ENCODE peak calls at places on chromosomes 5 and 9, in four cellular contexts. One of them, this sample, is unnamed. For H3K4me1 and H3K36me3, the result is how much of the 10 kb centered on the place peaks cover.

GRCh38 chr9:98007251-98007928 is 24.2 kb downstream of the ANP32B start:
- DNase-seq in astrocyte: no peak
- DNase-seq in PC-3: peak
- DNase-seq in mammary epithelial cell: peak
- DNase-seq in this sample: no peak

GRCh38 chr5:35083150-35083549 is 35.4 kb upstream of the AGXT2 start:
- DNase-seq in mammary epithelial cell: no peak
- DNase-seq in astrocyte: no peak
- DNase-seq in PC-3: no peak
- DNase-seq in this sample: no peak

GRCh38 chr9:128026255-128027165 is 40.6 kb downstream of the NAIF1 start:
- DNase-seq in astrocyte: no peak
- DNase-seq in PC-3: no peak
- DNase-seq in mammary epithelial cell: peak
- DNase-seq in this sample: peak

GRCh38 chr5:13574634-13575033 is 369.9 kb downstream of the DNAH5 start:
- DNase-seq in PC-3: no peak
- DNase-seq in astrocyte: peak
- DNase-seq in mammary epithelial cell: no peak
- DNase-seq in this sample: no peak

GRCh38 chr9:136172412-136173079 is 32.4 kb downstream of the LHX3 start:
- DNase-seq in mammary epithelial cell: no peak
- DNase-seq in astrocyte: no peak
- DNase-seq in PC-3: no peak
- DNase-seq in this sample: no peak

GRCh38 chr5:2686296-2686695 is 65.2 kb downstream of the IRX2 start:
- DNase-seq in PC-3: no peak
- DNase-seq in mammary epithelial cell: peak
- DNase-seq in astrocyte: peak
- DNase-seq in this sample: no peak

GRCh38 chr5:88236866-88237642 is 31.6 kb downstream of the TMEM161B start:
- DNase-seq in mammary epithelial cell: peak
- DNase-seq in PC-3: peak
- DNase-seq in astrocyte: peak
- DNase-seq in this sample: no peak

GRCh38 chr5:129096382-129096991 is 1.9 kb downstream of the ISOC1 start:
- DNase-seq in astrocyte: no peak
- DNase-seq in PC-3: peak
- DNase-seq in mammary epithelial cell: no peak
- DNase-seq in this sample: no peak

GRCh38 chr5:173733065-173733824 is 116.8 kb upstream of the BOD1 start:
- DNase-seq in astrocyte: no peak
- DNase-seq in PC-3: no peak
- DNase-seq in mammary epithelial cell: no peak
- DNase-seq in this sample: no peak

GRCh38 chr9:115118471-115119156 is 657 bp upstream of the TNC start:
- DNase-seq in PC-3: peak
- DNase-seq in mammary epithelial cell: peak
- DNase-seq in astrocyte: peak
- DNase-seq in this sample: no peak

GRCh38 chr5:150781706-150782614 is 3.4 kb downstream of the SMIM3 start:
- DNase-seq in astrocyte: peak
- DNase-seq in mammary epithelial cell: peak
- DNase-seq in PC-3: peak
- DNase-seq in this sample: peak

GRCh38 chr9:124256517-124257069 is 1.2 kb upstream of the NEK6 start:
- DNase-seq in PC-3: peak
- DNase-seq in astrocyte: peak
- DNase-seq in mammary epithelial cell: peak
- DNase-seq in this sample: no peak

GRCh38 chr9:137545123-137545522 is 5.1 kb downstream of the PNPLA7 start:
- DNase-seq in PC-3: no peak
- DNase-seq in mammary epithelial cell: no peak
- DNase-seq in astrocyte: no peak
- DNase-seq in this sample: peak

GRCh38 chr9:78167356-78167755 is 68.5 kb upstream of the CEP78 start:
- DNase-seq in mammary epithelial cell: peak
- DNase-seq in PC-3: peak
- DNase-seq in astrocyte: no peak
- DNase-seq in this sample: no peak

GRCh38 chr9:117757566-117757965 is 53.4 kb downstream of the TLR4 start:
- DNase-seq in PC-3: no peak
- DNase-seq in astrocyte: no peak
- DNase-seq in mammary epithelial cell: no peak
- DNase-seq in this sample: no peak

GRCh38 chr9:85941966-85942912 is 1.3 kb downstream of the NAA35 start:
- DNase-seq in astrocyte: no peak
- DNase-seq in mammary epithelial cell: peak
- DNase-seq in PC-3: no peak
- DNase-seq in this sample: no peak

GRCh38 chr5:19564036-19564435 is 424.0 kb downstream of the CDH18 start:
- DNase-seq in PC-3: no peak
- DNase-seq in mammary epithelial cell: no peak
- DNase-seq in astrocyte: peak
- DNase-seq in this sample: no peak

GRCh38 chr5:58153255-58153654 is 306.6 kb downstream of the PLK2 start:
- DNase-seq in astrocyte: peak
- DNase-seq in PC-3: peak
- DNase-seq in mammary epithelial cell: no peak
- DNase-seq in this sample: no peak

GRCh38 chr5:58149345-58149744 is 310.5 kb downstream of the PLK2 start:
- DNase-seq in mammary epithelial cell: peak
- DNase-seq in astrocyte: peak
- DNase-seq in PC-3: peak
- DNase-seq in this sample: no peak

GRCh38 chr5:58149750-58150149 is 310.1 kb downstream of the PLK2 start:
- DNase-seq in astrocyte: peak
- DNase-seq in PC-3: peak
- DNase-seq in mammary epithelial cell: peak
- DNase-seq in this sample: no peak

GRCh38 chr5:58151414-58151813 is 308.5 kb downstream of the PLK2 start:
- DNase-seq in astrocyte: no peak
- DNase-seq in PC-3: no peak
- DNase-seq in mammary epithelial cell: no peak
- DNase-seq in this sample: no peak

GRCh38 chr5:58150936-58151335 is 308.9 kb downstream of the PLK2 start:
- DNase-seq in astrocyte: no peak
- DNase-seq in PC-3: no peak
- DNase-seq in mammary epithelial cell: no peak
- DNase-seq in this sample: no peak
- H3K4me1 ChIP-seq in astrocyte: under half
- H3K4me1 ChIP-seq in PC-3: under half
- H3K4me1 ChIP-seq in mammary epithelial cell: under half
- H3K4me1 ChIP-seq in this sample: under half

DNA sequence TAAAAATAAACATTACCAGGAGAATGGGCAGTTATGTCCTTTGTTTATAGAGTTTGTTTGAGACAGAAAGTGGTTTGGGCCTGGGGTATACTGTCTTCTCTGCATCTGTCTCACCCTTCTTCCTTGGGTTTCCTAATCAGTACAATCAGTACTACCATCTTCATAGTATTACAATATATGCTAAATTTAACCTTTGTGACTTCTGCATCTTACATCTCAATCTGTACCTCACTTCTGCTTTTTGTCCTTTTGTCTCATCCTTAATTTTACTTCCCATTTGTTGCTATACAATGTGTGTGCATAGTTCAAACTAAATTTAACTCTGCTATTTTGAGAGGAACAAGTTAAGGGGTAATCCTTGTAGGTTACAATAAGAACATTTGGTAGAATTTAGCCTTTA is 19.6 kb downstream of the FBXO38 start:
- DNase-seq in astrocyte: no peak
- DNase-seq in mammary epithelial cell: no peak
- DNase-seq in PC-3: no peak
- DNase-seq in this sample: no peak
- H3K36me3 ChIP-seq in astrocyte: under half
- H3K36me3 ChIP-seq in mammary epithelial cell: under half
- H3K36me3 ChIP-seq in PC-3: half or more
- H3K36me3 ChIP-seq in this sample: under half

DNA sequence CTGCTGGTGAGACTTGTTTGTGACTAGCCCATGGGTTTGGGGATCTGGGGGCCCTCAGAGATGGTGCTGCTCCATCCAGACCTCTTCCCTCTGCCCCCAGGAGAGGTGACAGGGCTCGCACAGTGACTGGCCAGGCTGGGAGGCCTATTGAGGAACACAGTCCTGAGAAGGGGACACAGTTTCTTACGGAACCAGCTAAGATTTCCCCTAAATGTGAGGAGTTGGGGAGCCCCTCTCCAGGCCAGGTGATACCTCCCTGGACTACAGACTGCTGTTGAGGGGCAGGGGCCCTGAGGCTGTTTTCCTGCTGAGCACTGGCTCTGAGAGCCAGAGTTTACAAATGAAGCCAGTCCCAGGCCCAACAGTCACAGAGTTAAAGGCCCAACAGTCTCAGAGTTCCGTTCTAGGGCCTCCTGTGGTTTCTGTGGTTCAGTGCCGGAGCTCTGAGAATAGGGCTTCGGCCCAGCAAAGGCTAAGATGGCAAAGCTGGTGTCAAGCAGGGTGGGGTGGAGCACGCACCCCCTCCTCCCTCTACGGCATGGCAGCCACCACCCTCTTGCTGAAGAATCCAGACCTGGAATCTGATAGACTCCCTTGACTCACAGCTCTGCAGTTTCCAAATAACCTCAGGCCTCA is 1.1 kb upstream of the SEMA4D start:
- DNase-seq in mammary epithelial cell: no peak
- DNase-seq in astrocyte: no peak
- DNase-seq in PC-3: no peak
- DNase-seq in this sample: no peak
- H3K4me1 ChIP-seq in mammary epithelial cell: under half
- H3K4me1 ChIP-seq in astrocyte: under half
- H3K4me1 ChIP-seq in PC-3: under half
- H3K4me1 ChIP-seq in this sample: under half

GRCh38 chr9:95483431-95483830 is 33.3 kb downstream of the PTCH1 start:
- DNase-seq in astrocyte: no peak
- DNase-seq in mammary epithelial cell: no peak
- DNase-seq in PC-3: no peak
- DNase-seq in this sample: no peak
- H3K36me3 ChIP-seq in astrocyte: under half
- H3K36me3 ChIP-seq in mammary epithelial cell: under half
- H3K36me3 ChIP-seq in PC-3: under half
- H3K36me3 ChIP-seq in this sample: under half

GRCh38 chr5:124576848-124577409 is 169.5 kb downstream of the ZNF608 start:
- DNase-seq in PC-3: no peak
- DNase-seq in mammary epithelial cell: no peak
- DNase-seq in astrocyte: no peak
- DNase-seq in this sample: no peak
- H3K4me1 ChIP-seq in PC-3: under half
- H3K4me1 ChIP-seq in mammary epithelial cell: under half
- H3K4me1 ChIP-seq in astrocyte: under half
- H3K4me1 ChIP-seq in this sample: under half

GRCh38 chr5:68226564-68227073 is 11.1 kb downstream of the PIK3R1 start:
- DNase-seq in PC-3: no peak
- DNase-seq in astrocyte: no peak
- DNase-seq in mammary epithelial cell: no peak
- DNase-seq in this sample: no peak

GRCh38 chr5:68231414-68232076 is 16.0 kb downstream of the PIK3R1 start:
- DNase-seq in mammary epithelial cell: no peak
- DNase-seq in astrocyte: no peak
- DNase-seq in PC-3: no peak
- DNase-seq in this sample: no peak

GRCh38 chr5:68227532-68228160 is 12.1 kb downstream of the PIK3R1 start:
- DNase-seq in PC-3: no peak
- DNase-seq in astrocyte: no peak
- DNase-seq in mammary epithelial cell: no peak
- DNase-seq in this sample: no peak

GRCh38 chr5:68230285-68230684 is 14.7 kb downstream of the PIK3R1 start:
- DNase-seq in astrocyte: no peak
- DNase-seq in mammary epithelial cell: no peak
- DNase-seq in PC-3: no peak
- DNase-seq in this sample: no peak

DNA sequence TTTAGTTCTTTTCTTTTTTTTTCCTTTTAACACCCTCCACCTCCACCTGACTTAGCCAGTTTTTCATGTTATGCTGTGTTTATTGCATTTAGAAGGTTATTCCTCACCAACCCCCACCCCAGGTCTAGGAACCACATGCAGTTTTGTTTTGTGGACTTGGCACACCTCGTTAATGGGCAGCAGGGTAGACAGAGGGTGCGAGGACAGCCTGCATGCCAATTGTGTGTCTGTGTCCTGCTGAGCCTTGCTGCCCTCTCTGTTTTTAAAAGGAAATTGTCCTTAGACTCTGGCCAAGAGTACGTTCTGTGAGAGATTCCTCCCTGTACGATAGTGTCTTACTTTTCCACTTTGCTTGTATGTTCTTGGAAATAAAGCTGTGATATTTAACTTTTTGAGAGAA is 13.9 kb downstream of the PIK3R1 start:
- DNase-seq in PC-3: no peak
- DNase-seq in mammary epithelial cell: no peak
- DNase-seq in astrocyte: no peak
- DNase-seq in this sample: no peak
- H3K36me3 ChIP-seq in PC-3: under half
- H3K36me3 ChIP-seq in mammary epithelial cell: under half
- H3K36me3 ChIP-seq in astrocyte: under half
- H3K36me3 ChIP-seq in this sample: under half

GRCh38 chr5:107572800-107573368 is 97.9 kb downstream of the EFNA5 start:
- DNase-seq in PC-3: no peak
- DNase-seq in astrocyte: no peak
- DNase-seq in mammary epithelial cell: no peak
- DNase-seq in this sample: no peak
- H3K4me1 ChIP-seq in PC-3: half or more
- H3K4me1 ChIP-seq in astrocyte: under half
- H3K4me1 ChIP-seq in mammary epithelial cell: half or more
- H3K4me1 ChIP-seq in this sample: under half

This sample was measured in gastrocnemius medialis.